ENCODE peak calls at places on chromosomes 12 and 14, in six cellular contexts. H is GM12878, G is A549, F is K562, B is SK-N-SH, Z is HepG2. A is an unnamed sample.

GRCh38 chr12:114221136-114221838 is 184.7 kb downstream of the TBX5 start:
- DNase-seq in H (no peak), G (no peak), F (no peak), B (no peak), Z (no peak), A (no peak)

GRCh38 chr12:19234991-19235876 is 105.7 kb downstream of the PLEKHA5 start:
- DNase-seq in H (no peak), G (no peak), F (no peak), B (no peak), Z (peak; percentile 12), A (peak; percentile 67)

GRCh38 chr12:16063728-16064127 is 152.6 kb downstream of the DERA start:
- DNase-seq in H (no peak), G (peak; percentile 20), F (no peak), B (no peak), Z (no peak), A (peak; percentile 4)

GRCh38 chr14:63266106-63266505 is 52.6 kb downstream of the GPHB5 start:
- DNase-seq in H (no peak), G (no peak), F (no peak), B (no peak), Z (no peak), A (peak; percentile 21)

GRCh38 chr12:10220398-10221077 is 7.9 kb downstream of the GABARAPL1 start:
- DNase-seq in H (no peak), G (no peak), F (no peak), B (no peak), Z (no peak), A (peak; percentile 64)

GRCh38 chr14:57865450-57866198 is at the start of gene SLC35F4:
- DNase-seq in H (no peak), G (no peak), F (peak; percentile 7), B (peak; percentile 22), Z (no peak), A (no peak)

GRCh38 chr14:74526854-74527585 is 33.5 kb downstream of the ISCA2 start:
- DNase-seq in H (no peak), G (no peak), F (no peak), B (no peak), Z (no peak), A (no peak)

GRCh38 chr14:104977681-104978647 is at the start of gene AHNAK2:
- DNase-seq in H (no peak), G (peak; percentile 82), F (peak; percentile 85), B (peak; percentile 95), Z (peak; percentile 69), A (peak; percentile 67)

GRCh38 chr12:77213316-77213715 is 147.9 kb upstream of the E2F7 start:
- DNase-seq in H (no peak), G (no peak), F (no peak), B (no peak), Z (no peak), A (no peak)

GRCh38 chr12:3249081-3249800 is 172.1 kb downstream of the TSPAN9 start:
- DNase-seq in H (no peak), G (no peak), F (no peak), B (no peak), Z (no peak), A (no peak)

DNA sequence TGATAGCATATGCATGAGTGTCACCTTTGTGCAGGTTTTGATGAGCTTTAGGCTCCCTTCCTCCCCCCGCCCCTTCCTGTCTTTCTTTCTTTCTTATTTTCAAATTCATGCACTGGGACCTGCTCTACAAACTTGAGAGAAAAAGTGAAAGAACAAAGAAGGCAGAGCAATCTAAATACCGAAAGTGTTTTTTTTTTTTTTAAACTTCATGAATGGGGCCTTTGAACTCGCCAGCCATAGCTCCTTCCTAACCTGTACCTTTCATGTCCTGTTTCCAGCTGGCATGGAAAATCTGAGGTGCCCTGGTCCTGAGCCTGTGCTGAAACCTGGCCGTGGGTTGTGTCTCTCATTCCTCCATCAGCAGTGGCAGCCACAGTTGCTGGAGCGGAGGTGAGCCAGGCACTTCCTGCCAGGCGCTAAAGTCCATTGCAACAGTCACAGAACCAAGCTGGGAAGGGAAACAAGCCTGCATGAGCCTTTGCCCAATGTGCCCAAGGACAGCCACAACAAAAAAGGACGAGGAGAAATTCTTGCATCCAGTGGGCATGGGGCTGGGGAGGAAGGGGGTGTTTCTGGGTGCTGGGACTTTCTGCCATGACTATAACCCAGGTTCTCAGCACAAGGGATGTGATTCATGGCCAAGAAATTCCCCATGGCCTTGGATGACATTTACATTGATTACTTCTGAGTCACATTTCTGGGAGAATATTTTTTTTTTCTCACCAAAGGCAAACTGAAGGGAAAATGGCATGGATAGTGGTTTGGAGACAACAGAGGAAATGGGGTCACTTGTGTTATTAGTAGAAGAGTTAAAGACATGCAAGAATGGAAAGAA is 102.7 kb downstream of the TMEM30B start:
- DNase-seq in H (no peak), G (peak; percentile 87), F (no peak), B (no peak), Z (peak; percentile 85), A (peak; percentile 99)
- TF ChIP-seq SMC3 in H (no peak), G (no peak), F (no peak), B (no peak), Z (no peak), A (no peak)

GRCh38 chr12:106766393-106766826 is 8.1 kb upstream of the RIC8B start:
- DNase-seq in H (no peak), G (no peak), F (peak; percentile 40), B (no peak), Z (no peak), A (no peak)

GRCh38 chr12:106769078-106769477 is 5.4 kb upstream of the RIC8B start:
- DNase-seq in H (no peak), G (peak; percentile 83), F (no peak), B (no peak), Z (peak; percentile 66), A (peak; percentile 38)

GRCh38 chr12:106769546-106769945 is 4.9 kb upstream of the RIC8B start:
- DNase-seq in H (no peak), G (peak; percentile 52), F (no peak), B (no peak), Z (no peak), A (no peak)

GRCh38 chr12:106767954-106768501 is 6.5 kb upstream of the RIC8B start:
- DNase-seq in H (no peak), G (peak; percentile 62), F (peak; percentile 34), B (no peak), Z (no peak), A (no peak)

DNA sequence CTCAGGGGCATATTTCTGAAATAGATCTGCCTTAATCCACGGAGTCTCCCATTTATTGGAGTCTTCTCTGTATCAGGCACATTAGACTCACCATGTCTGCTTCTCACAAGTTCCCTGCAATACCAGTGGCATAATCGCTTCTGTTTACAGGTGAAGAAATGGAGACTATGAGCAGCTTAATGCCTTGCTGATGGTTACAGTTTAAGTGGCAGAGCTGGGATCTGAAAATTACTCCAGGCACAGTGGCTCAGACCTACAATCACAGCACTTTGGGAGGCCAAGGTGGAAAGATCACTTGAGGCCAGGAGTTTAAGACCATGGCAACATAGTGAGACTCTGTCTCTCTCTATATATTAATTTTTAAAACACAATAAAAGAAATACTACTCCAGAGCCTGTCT is 7.3 kb upstream of the RIC8B start:
- DNase-seq in H (no peak), G (no peak), F (no peak), B (no peak), Z (no peak), A (no peak)
- TF ChIP-seq SMC3 in H (no peak), G (no peak), F (no peak), B (no peak), Z (no peak), A (no peak)

GRCh38 chr12:121798807-121799174 is 5.0 kb upstream of the SETD1B start:
- DNase-seq in H (no peak), G (no peak), F (no peak), B (no peak), Z (no peak), A (no peak)

GRCh38 chr12:121795029-121795977 is 1.8 kb upstream of the RHOF start:
- DNase-seq in H (no peak), G (peak; percentile 90), F (peak; percentile 94), B (peak; percentile 86), Z (peak; percentile 83), A (peak; percentile 81)

GRCh38 chr12:121797937-121798801 is 4.7 kb upstream of the RHOF start:
- DNase-seq in H (no peak), G (peak; percentile 22), F (peak; percentile 85), B (peak; percentile 83), Z (no peak), A (peak; percentile 50)

GRCh38 chr12:121799175-121799841 is 4.5 kb upstream of the SETD1B start:
- DNase-seq in H (no peak), G (peak; percentile 94), F (peak; percentile 96), B (peak; percentile 75), Z (peak; percentile 77), A (peak; percentile 85)

DNA sequence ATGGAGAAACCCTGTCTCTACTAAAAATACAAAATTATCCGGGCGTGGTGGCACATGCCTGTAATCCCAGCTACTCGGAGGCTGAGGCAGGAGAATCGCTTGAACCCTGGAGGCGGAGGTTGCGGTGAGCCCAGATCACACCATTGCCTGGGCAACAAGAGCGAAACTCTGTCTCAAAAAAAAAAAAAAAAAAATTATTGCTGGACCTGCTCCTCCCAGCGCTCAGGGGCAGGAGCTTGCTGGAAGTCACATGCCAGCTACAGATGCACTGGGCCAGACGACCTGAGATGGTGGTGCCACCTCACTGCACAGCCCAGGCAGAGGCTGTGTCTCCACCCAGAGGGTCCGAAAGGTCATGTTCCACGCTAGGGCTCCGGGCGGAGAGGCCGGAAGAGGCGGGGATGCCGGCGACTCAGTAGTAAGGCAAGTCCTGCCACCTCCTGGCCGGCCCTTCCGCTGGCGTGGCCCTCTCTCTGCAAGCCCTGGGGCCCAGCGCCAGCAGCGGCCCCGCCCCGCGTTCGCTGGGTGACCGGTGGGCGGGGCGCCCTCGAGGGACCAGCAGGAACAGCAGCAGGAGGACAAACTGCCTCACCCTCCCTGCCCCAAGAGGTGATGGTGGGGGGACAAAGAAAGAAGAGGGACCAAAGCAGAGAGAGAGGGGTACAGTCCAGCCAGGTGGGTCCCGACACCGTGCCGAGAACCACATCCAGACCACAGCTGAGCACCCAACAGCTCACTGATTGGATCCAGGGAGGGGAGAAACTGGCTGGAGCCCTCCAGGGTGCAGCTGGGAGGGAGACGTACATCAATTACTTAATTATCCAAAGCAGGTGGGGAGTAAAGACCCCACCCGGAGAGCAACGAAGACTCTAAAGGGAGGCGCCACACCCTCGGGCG is 3.6 kb upstream of the RHOF start:
- DNase-seq in H (no peak), G (peak; percentile 96), F (peak; percentile 98), B (peak; percentile 82), Z (peak; percentile 97), A (peak; percentile 83)
- TF ChIP-seq SMC3 in H (no peak), G (no peak), F (peak; percentile 18), B (peak; percentile 16), Z (no peak), A (peak; percentile 19)

DNA sequence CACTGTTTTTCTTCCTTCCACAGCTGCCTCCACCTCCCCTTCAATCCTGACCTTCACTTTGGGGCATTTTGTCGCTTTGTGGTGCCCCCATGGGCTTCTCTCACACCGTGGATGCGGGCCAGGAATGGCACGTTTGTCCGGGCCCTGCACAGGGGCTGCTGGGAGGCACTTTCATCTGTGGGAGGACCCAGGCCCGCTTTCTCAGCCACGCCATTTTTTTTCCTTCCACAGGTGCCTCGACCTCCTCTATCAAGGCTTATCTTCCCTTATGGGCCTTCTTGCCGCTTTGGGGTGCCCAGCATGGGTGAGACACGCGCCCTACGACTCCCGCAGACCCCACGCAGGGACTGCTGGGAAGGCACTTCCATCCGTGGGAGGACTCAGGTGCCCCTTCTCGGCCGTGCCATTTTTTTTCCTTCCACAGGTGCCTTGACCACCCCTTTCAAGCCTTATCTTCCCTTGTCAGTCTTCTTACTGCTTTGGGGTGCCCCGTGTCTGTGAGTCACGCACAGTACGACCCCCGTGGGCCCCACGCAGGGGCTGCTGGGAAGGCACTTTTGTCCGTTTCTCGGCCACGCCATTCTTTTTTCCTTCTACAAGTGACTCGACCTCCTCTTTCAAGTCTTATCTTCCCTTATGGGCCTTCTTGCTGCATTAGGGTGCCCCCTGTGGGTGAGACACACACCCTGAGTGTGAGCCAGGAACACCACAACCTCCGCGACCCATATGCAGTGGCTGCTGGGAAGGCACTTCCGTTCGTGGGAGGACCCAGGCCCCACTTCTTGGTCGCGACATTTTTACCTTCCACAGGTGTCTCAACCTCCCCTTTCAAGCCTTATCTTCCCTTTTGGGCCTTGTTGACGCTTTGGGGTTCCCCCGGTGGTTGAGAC is 270.7 kb downstream of the ALG10 start:
- DNase-seq in H (no peak), G (peak; percentile 68), F (peak; percentile 73), B (no peak), Z (peak; percentile 5), A (no peak)
- TF ChIP-seq SMC3 in H (no peak), G (no peak), F (no peak), B (no peak), Z (no peak), A (no peak)